ENCODE peak calls at places on chromosome 15, in nine cellular contexts. W is esophagus muscularis mucosa, Y is suprapubic skin, B is heart left ventricle, V is tibial nerve, Q is uterus, J is body of pancreas, G is adrenal gland, A is breast epithelium. E is an unnamed sample.

GRCh38 chr15:47773163-47773562 is 55.9 kb downstream of the SEMA6D start:
- DNase-seq in A (no peak), W (no peak), V (no peak), Y (no peak), B (no peak), Q (no peak), G (no peak), J (no peak), E (no peak)

GRCh38 chr15:64687167-64688085 is 88.0 kb downstream of the RBPMS2 start:
- DNase-seq in Y (no peak), Q (no peak), W (no peak), B (no peak), J (no peak), A (no peak), V (no peak), G (peak), E (no peak)

GRCh38 chr15:87648278-87648677 is 608.3 kb downstream of the NTRK3 start:
- DNase-seq in V (no peak), W (no peak), B (no peak), Y (no peak), G (no peak), J (no peak), A (no peak), Q (no peak), E (no peak)

GRCh38 chr15:76059320-76060097 is at the start of gene TMEM266:
- DNase-seq in J (peak), Y (no peak), A (no peak), V (no peak), W (no peak), G (peak), B (peak), Q (peak), E (peak)

GRCh38 chr15:74333662-74334061 is 33.8 kb downstream of the CYP11A1 start:
- DNase-seq in B (no peak), V (no peak), G (no peak), J (no peak), Q (no peak), Y (no peak), W (no peak), A (no peak), E (no peak)

GRCh38 chr15:45254405-45255293 is 2.6 kb downstream of the SLC28A2 start:
- DNase-seq in A (no peak), B (no peak), W (no peak), Y (no peak), V (no peak), Q (no peak), G (no peak), J (no peak), E (no peak)

GRCh38 chr15:47950447-47950846 is 170.3 kb upstream of the SLC24A5 start:
- DNase-seq in Y (no peak), G (no peak), V (no peak), Q (no peak), B (no peak), W (no peak), J (no peak), A (no peak), E (no peak)

GRCh38 chr15:28129261-28129848 is 30.2 kb upstream of the OCA2 start:
- DNase-seq in V (no peak), A (no peak), J (no peak), B (peak), Q (no peak), Y (no peak), W (no peak), G (no peak), E (no peak)

GRCh38 chr15:69459063-69459462 is 6.4 kb downstream of the RPLP1 start:
- DNase-seq in Q (no peak), G (no peak), A (no peak), J (no peak), W (no peak), B (no peak), Y (no peak), V (no peak), E (no peak)

GRCh38 chr15:95302206-95302605 is 1028.3 kb upstream of the NR2F2 start:
- DNase-seq in G (no peak), V (no peak), A (no peak), W (no peak), J (no peak), Y (no peak), Q (no peak), B (no peak), E (no peak)

GRCh38 chr15:95303659-95304058 is 1026.8 kb upstream of the NR2F2 start:
- DNase-seq in G (no peak), A (no peak), W (no peak), V (no peak), J (no peak), B (no peak), Q (no peak), Y (no peak), E (no peak)

GRCh38 chr15:95298729-95299128 is 1031.8 kb upstream of the NR2F2 start:
- DNase-seq in V (no peak), Q (no peak), J (no peak), W (no peak), Y (no peak), G (no peak), B (no peak), A (no peak), E (no peak)

GRCh38 chr15:95302809-95303208 is 1027.7 kb upstream of the NR2F2 start:
- DNase-seq in B (no peak), A (no peak), Y (no peak), J (no peak), W (no peak), Q (no peak), G (no peak), V (no peak), E (no peak)

GRCh38 chr15:95300958-95301357 is 1029.5 kb upstream of the NR2F2 start:
- DNase-seq in G (no peak), Y (no peak), J (no peak), B (no peak), W (no peak), Q (no peak), V (no peak), A (no peak), E (no peak)
- TF ChIP-seq POLR2A in G (no peak), Y (no peak), J (no peak), B (no peak), W (no peak), Q (no peak), V (no peak), A (no peak), E (no peak)

DNA sequence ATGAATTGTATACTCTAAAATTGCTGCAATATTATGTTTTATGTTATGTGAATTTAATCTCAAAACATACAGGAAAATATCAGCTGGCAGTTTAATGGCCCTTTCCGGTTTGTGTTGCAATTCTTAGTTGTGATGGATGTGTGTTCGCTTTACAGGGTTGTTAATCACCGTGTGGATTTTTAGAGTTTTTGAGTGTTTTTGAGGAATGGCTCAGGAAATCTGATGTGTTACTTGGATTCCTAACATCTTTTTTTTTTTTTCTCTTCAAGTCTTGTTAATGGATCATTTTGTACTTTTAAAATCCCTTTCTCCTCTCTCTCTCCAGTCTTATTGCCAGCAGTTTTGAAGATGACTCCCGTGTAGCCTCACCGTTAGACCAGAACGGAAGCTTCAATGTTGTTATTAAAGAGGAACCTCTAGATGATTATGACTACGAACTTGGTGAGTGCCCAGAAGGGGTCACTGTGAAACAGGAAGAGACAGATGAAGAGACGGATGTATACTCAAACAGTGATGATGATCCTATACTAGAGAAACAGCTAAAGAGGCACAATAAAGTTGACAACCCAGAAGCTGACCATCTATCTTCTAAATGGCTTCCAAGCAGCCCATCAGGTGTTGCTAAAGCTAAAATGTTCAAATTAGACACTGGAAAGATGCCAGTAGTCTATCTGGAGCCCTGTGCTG is 35.7 kb downstream of the MGA start:
- DNase-seq in W (no peak), J (no peak), Y (no peak), V (no peak), B (no peak), Q (no peak), A (no peak), G (peak), E (no peak)
- TF ChIP-seq CTCF in W (no peak), J (no peak), Y (no peak), V (no peak), B (no peak), Q (no peak), A (no peak), G (no peak), E (no peak)

DNA sequence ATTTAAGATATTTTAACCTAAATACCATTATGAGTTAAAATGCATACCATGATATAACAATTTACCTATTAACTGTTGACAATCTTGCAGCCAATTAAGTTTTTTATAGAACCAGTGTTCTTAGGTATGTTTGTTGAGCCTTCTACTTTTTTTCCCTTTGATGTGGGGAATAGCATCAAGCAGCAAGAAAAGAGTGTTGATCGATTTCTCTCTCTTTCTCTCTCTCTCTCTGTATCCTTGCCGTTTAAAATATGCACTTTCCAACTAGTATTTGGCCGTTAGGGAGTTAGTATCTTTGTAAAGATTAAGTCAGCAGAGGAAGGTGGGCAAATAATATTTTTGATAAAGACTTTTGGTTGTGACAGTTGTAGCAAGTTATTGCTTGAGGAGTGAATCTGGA is 5.9 kb downstream of the CHD2 start:
- DNase-seq in G (no peak), Y (no peak), A (no peak), B (no peak), V (no peak), W (no peak), J (no peak), Q (no peak), E (no peak)
- H3K4me3 ChIP-seq in G (no peak), Y (peak), A (peak), B (no peak), V (peak), W (peak), J (no peak), Q (peak), E (no peak)

GRCh38 chr15:60391722-60392340 is 6.0 kb downstream of the ANXA2 start:
- DNase-seq in J (no peak), Y (no peak), W (no peak), V (no peak), G (no peak), A (no peak), Q (no peak), B (no peak), E (no peak)
- TF ChIP-seq POLR2A in J (no peak), Y (no peak), W (no peak), V (no peak), G (no peak), A (no peak), Q (no peak), B (no peak), E (no peak)

GRCh38 chr15:91307561-91307960 is 207.5 kb downstream of the SV2B start:
- DNase-seq in Y (no peak), G (no peak), B (no peak), Q (no peak), V (no peak), A (no peak), J (no peak), W (no peak), E (no peak)
- TF ChIP-seq CTCF in Y (no peak), G (no peak), B (no peak), Q (no peak), V (no peak), A (no peak), J (no peak), W (no peak), E (no peak)

E was measured in lower leg skin.